ENCODE peak calls at places on chromosomes 16 and 17, in eight cellular contexts. J, K, P, N, O, E, D and M are unnamed samples.

GRCh38 chr16:24984101-24984500 is 31.1 kb downstream of the ARHGAP17 start:
- DNase-seq in K (no peak), O (no peak), J (no peak), D (no peak), N (no peak), E (no peak), P (no peak), M (no peak)

GRCh38 chr16:83769397-83770008 is 38.3 kb upstream of the HSBP1 start:
- DNase-seq in O (no peak), N (peak), P (no peak), E (no peak), J (no peak), K (no peak), D (no peak), M (no peak)

GRCh38 chr16:86913886-86914285 is 335.5 kb downstream of the FOXL1 start:
- DNase-seq in K (no peak), J (no peak), N (no peak), P (no peak), E (no peak), O (no peak), D (no peak), M (no peak)

GRCh38 chr17:46023783-46024388 is 24.8 kb downstream of the STH start:
- DNase-seq in N (peak), E (no peak), D (no peak), K (no peak), O (peak), P (no peak), J (no peak), M (no peak)

GRCh38 chr16:17395849-17396480 is 74.8 kb downstream of the XYLT1 start:
- DNase-seq in K (no peak), J (no peak), P (no peak), O (peak), N (no peak), D (no peak), E (no peak), M (no peak)

GRCh38 chr16:56425439-56425832 is at the start of gene AMFR:
- DNase-seq in D (peak), K (peak), O (peak), P (peak), N (peak), J (peak), E (peak), M (peak)

GRCh38 chr17:66781135-66781534 is 53.8 kb upstream of the CACNG5 start:
- DNase-seq in J (no peak), P (no peak), E (no peak), N (no peak), D (no peak), K (no peak), O (no peak), M (no peak)

GRCh38 chr16:85944572-85945423 is 45.8 kb downstream of the IRF8 start:
- DNase-seq in E (no peak), P (no peak), D (peak), N (no peak), K (no peak), J (no peak), O (no peak), M (no peak)

GRCh38 chr17:82020874-82021727 is 1.6 kb downstream of the CENPX start:
- DNase-seq in K (peak), D (peak), J (peak), N (peak), P (no peak), E (peak), O (peak), M (peak)

GRCh38 chr17:15404116-15404730 is 62.8 kb upstream of the TEKT3 start:
- DNase-seq in O (no peak), E (no peak), J (no peak), P (no peak), D (no peak), N (no peak), K (no peak), M (no peak)

GRCh38 chr17:58195518-58196123 is 3.1 kb downstream of the EPX start:
- DNase-seq in D (no peak), P (no peak), K (no peak), O (no peak), J (no peak), N (no peak), E (no peak), M (no peak)

GRCh38 chr16:56428087-56428486 is 2.7 kb upstream of the AMFR start:
- DNase-seq in K (no peak), P (no peak), J (no peak), D (no peak), O (no peak), E (no peak), N (no peak), M (no peak)

GRCh38 chr17:1764274-1764673 is 2.4 kb downstream of the SERPINF1 start:
- DNase-seq in N (peak), D (peak), P (peak), O (peak), J (no peak), E (peak), K (peak), M (peak)

GRCh38 chr17:2054262-2054739 is 602 bp upstream of the HIC1 start:
- DNase-seq in N (no peak), J (no peak), D (no peak), K (peak), E (no peak), O (peak), P (no peak), M (peak)

GRCh38 chr17:58006563-58006923 is 503 bp downstream of the SRSF1 start:
- DNase-seq in D (peak), P (peak), E (peak), N (peak), K (peak), J (peak), O (peak), M (peak)

GRCh38 chr16:86734559-86735480 is 156.5 kb downstream of the FOXL1 start:
- DNase-seq in D (no peak), P (no peak), J (no peak), N (no peak), K (no peak), E (no peak), O (peak), M (no peak)

GRCh38 chr17:63701477-63702222 is 1.7 kb upstream of the LIMD2 start:
- DNase-seq in K (no peak), E (peak), P (no peak), O (no peak), D (peak), J (no peak), N (peak), M (no peak)

GRCh38 chr16:6735631-6736030 is 597.0 kb upstream of the RBFOX1 start:
- DNase-seq in P (no peak), D (no peak), N (no peak), O (no peak), E (no peak), K (no peak), J (no peak), M (no peak)

GRCh38 chr16:75238132-75238852 is 13.1 kb downstream of the BCAR1 start:
- DNase-seq in D (no peak), K (no peak), P (peak), O (peak), N (no peak), J (peak), E (no peak), M (no peak)

GRCh38 chr16:10883004-10883403 is 6.0 kb downstream of the CIITA start:
- DNase-seq in O (no peak), K (no peak), N (no peak), P (no peak), J (no peak), D (peak), E (no peak), M (no peak)

GRCh38 chr16:79528281-79528680 is 72.3 kb downstream of the MAF start:
- DNase-seq in O (no peak), D (no peak), P (no peak), K (no peak), E (no peak), N (no peak), J (no peak), M (no peak)

GRCh38 chr16:88382491-88383400 is at the start of gene ZNF469:
- DNase-seq in N (no peak), K (no peak), D (peak), E (no peak), J (peak), P (no peak), O (peak), M (no peak)

GRCh38 chr17:72642720-72643119 is 449.8 kb downstream of the SLC39A11 start:
- DNase-seq in D (no peak), E (no peak), P (no peak), J (no peak), K (no peak), N (no peak), O (no peak), M (no peak)

GRCh38 chr17:77746391-77746790 is 212.1 kb upstream of the TNRC6C start:
- DNase-seq in P (no peak), N (no peak), O (peak), D (no peak), J (peak), K (no peak), E (no peak), M (no peak)

GRCh38 chr17:6365187-6365943 is 69.6 kb downstream of the AIPL1 start:
- DNase-seq in K (peak), N (peak), E (no peak), O (no peak), P (no peak), D (no peak), J (no peak), M (no peak)

GRCh38 chr16:87295259-87295658 is 21.9 kb downstream of the C16orf95 start:
- DNase-seq in E (no peak), P (no peak), N (peak), J (peak), K (peak), D (no peak), O (no peak), M (peak)

GRCh38 chr17:31321481-31321880 is at the start of gene EVI2A:
- DNase-seq in D (no peak), J (peak), P (peak), K (peak), E (peak), O (no peak), N (peak), M (peak)

GRCh38 chr16:8194795-8195194 is 395.5 kb downstream of the TMEM114 start:
- DNase-seq in O (no peak), K (no peak), J (peak), E (no peak), N (no peak), P (no peak), D (no peak), M (peak)

GRCh38 chr17:5019475-5019956 is 15.7 kb downstream of the SLC52A1 start:
- DNase-seq in P (no peak), N (peak), J (peak), E (peak), O (no peak), K (no peak), D (no peak), M (no peak)

GRCh38 chr16:75629132-75629531 is 6.1 kb upstream of the ADAT1 start:
- DNase-seq in O (no peak), E (no peak), D (no peak), P (no peak), J (no peak), K (no peak), N (no peak), M (no peak)

GRCh38 chr17:40963838-40964237 is 2.9 kb downstream of the KRT39 start:
- DNase-seq in D (no peak), K (peak), P (no peak), J (no peak), E (no peak), O (no peak), N (peak), M (peak)

GRCh38 chr16:51540259-51540658 is 389.2 kb upstream of the SALL1 start:
- DNase-seq in P (no peak), J (no peak), N (no peak), E (no peak), D (no peak), K (peak), O (no peak), M (no peak)

GRCh38 chr16:21994856-21995465 is 6.0 kb downstream of the PDZD9 start:
- DNase-seq in P (no peak), N (no peak), K (no peak), O (no peak), E (no peak), D (no peak), J (no peak), M (no peak)

GRCh38 chr17:1972429-1973160 is 52.5 kb downstream of the RTN4RL1 start:
- DNase-seq in D (no peak), P (no peak), K (no peak), E (no peak), O (no peak), N (no peak), J (no peak), M (no peak)

GRCh38 chr17:81247339-81247990 is 8.3 kb downstream of the NDUFAF8 start:
- DNase-seq in O (no peak), D (peak), P (no peak), K (no peak), J (no peak), N (no peak), E (no peak), M (no peak)

GRCh38 chr17:4900231-4901107 is 1.1 kb downstream of the C17orf107 start:
- DNase-seq in P (no peak), O (no peak), N (no peak), E (no peak), J (peak), D (peak), K (no peak), M (no peak)